ENCODE peak calls at places on chromosomes 3 and 15, in seven cellular contexts. One of them, this sample, is unnamed.

GRCh38 chr3:107241217-107241616 is 136.0 kb upstream of the CCDC54 start:
- DNase-seq in breast epithelium: peak; percentile 61
- DNase-seq in CD8-positive, alpha-beta T cell: no peak
- DNase-seq in left ventricle myocardium inferior: peak; percentile 24
- DNase-seq in A549: peak; percentile 49
- DNase-seq in K562: peak; percentile 11
- DNase-seq in HCT116: peak; percentile 39
- DNase-seq in this sample: no peak

GRCh38 chr15:87416591-87417257 is 839.8 kb downstream of the NTRK3 start:
- DNase-seq in breast epithelium: no peak
- DNase-seq in CD8-positive, alpha-beta T cell: no peak
- DNase-seq in left ventricle myocardium inferior: no peak
- DNase-seq in A549: no peak
- DNase-seq in K562: no peak
- DNase-seq in HCT116: no peak
- DNase-seq in this sample: no peak

GRCh38 chr3:14319654-14320182 is 82.7 kb upstream of the SLC6A6 start:
- DNase-seq in breast epithelium: no peak
- DNase-seq in CD8-positive, alpha-beta T cell: no peak
- DNase-seq in left ventricle myocardium inferior: no peak
- DNase-seq in A549: peak; percentile 89
- DNase-seq in K562: peak; percentile 92
- DNase-seq in HCT116: peak; percentile 77
- DNase-seq in this sample: peak; percentile 23

GRCh38 chr3:50217681-50218080 is 12.6 kb downstream of the SLC38A3 start:
- DNase-seq in breast epithelium: no peak
- DNase-seq in CD8-positive, alpha-beta T cell: no peak
- DNase-seq in left ventricle myocardium inferior: no peak
- DNase-seq in A549: no peak
- DNase-seq in K562: no peak
- DNase-seq in HCT116: no peak
- DNase-seq in this sample: no peak

GRCh38 chr15:68259883-68260282 is 17.7 kb upstream of the FEM1B start:
- DNase-seq in breast epithelium: no peak
- DNase-seq in CD8-positive, alpha-beta T cell: no peak
- DNase-seq in left ventricle myocardium inferior: no peak
- DNase-seq in A549: no peak
- DNase-seq in K562: no peak
- DNase-seq in HCT116: no peak
- DNase-seq in this sample: no peak

GRCh38 chr15:33968224-33968623 is at the start of gene CHRM5:
- DNase-seq in breast epithelium: no peak
- DNase-seq in CD8-positive, alpha-beta T cell: no peak
- DNase-seq in left ventricle myocardium inferior: no peak
- DNase-seq in A549: no peak
- DNase-seq in K562: no peak
- DNase-seq in HCT116: no peak
- DNase-seq in this sample: no peak

GRCh38 chr15:62110000-62110851 is 43.4 kb downstream of the C2CD4A start:
- DNase-seq in breast epithelium: no peak
- DNase-seq in CD8-positive, alpha-beta T cell: no peak
- DNase-seq in left ventricle myocardium inferior: no peak
- DNase-seq in A549: peak; percentile 42
- DNase-seq in K562: no peak
- DNase-seq in HCT116: no peak
- DNase-seq in this sample: no peak

GRCh38 chr15:58240191-58240932 is 102.2 kb downstream of the AQP9 start:
- DNase-seq in breast epithelium: no peak
- DNase-seq in CD8-positive, alpha-beta T cell: no peak
- DNase-seq in left ventricle myocardium inferior: no peak
- DNase-seq in A549: no peak
- DNase-seq in K562: no peak
- DNase-seq in HCT116: no peak
- DNase-seq in this sample: no peak

GRCh38 chr15:22236469-22236868 is 156.1 kb downstream of the OR4M2 start:
- DNase-seq in breast epithelium: no peak
- DNase-seq in CD8-positive, alpha-beta T cell: no peak
- DNase-seq in left ventricle myocardium inferior: no peak
- DNase-seq in A549: no peak
- DNase-seq in K562: no peak
- DNase-seq in HCT116: no peak
- DNase-seq in this sample: no peak
- H3K9me3 ChIP-seq in breast epithelium: no peaks in the 10 kb centered on the region
- H3K9me3 ChIP-seq in CD8-positive, alpha-beta T cell: no peaks in the 10 kb centered on the region
- H3K9me3 ChIP-seq in left ventricle myocardium inferior: peaks cover 14% of the 10 kb centered on the region
- H3K9me3 ChIP-seq in A549: peaks cover 23% of the 10 kb centered on the region
- H3K9me3 ChIP-seq in K562: no peaks in the 10 kb centered on the region
- H3K9me3 ChIP-seq in HCT116: peaks cover 40% of the 10 kb centered on the region
- H3K9me3 ChIP-seq in this sample: peaks cover 85% of the 10 kb centered on the region

DNA sequence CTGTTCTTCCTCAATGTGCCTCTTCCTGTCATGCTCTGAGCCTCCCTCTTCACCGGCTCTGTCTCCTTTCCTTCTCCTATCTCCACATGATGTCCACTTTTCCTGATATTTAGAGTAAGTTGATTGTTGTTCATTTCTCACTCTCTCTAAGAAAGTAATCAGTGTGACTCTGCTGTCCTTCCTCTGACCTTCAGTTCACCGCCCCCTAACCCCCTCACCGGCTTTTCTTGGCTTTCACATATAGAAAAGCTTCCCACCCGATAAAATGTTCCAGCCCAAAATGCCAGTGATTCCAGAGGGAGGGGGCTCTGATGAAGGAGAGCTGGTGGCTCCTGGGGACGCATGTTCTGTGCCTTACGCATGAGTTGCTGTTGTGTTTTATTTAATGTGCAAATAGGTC is 120.5 kb upstream of the ABHD17C start:
- DNase-seq in breast epithelium: no peak
- DNase-seq in CD8-positive, alpha-beta T cell: no peak
- DNase-seq in left ventricle myocardium inferior: no peak
- DNase-seq in A549: no peak
- DNase-seq in K562: no peak
- DNase-seq in HCT116: no peak
- DNase-seq in this sample: no peak
- TF ChIP-seq CTCF in breast epithelium: no peak
- TF ChIP-seq CTCF in CD8-positive, alpha-beta T cell: no peak
- TF ChIP-seq CTCF in left ventricle myocardium inferior: no peak
- TF ChIP-seq CTCF in A549: no peak
- TF ChIP-seq CTCF in K562: no peak
- TF ChIP-seq CTCF in HCT116: no peak
- TF ChIP-seq CTCF in this sample: no peak

GRCh38 chr3:35045106-35045505 is 594.2 kb upstream of the ARPP21 start:
- DNase-seq in breast epithelium: no peak
- DNase-seq in CD8-positive, alpha-beta T cell: no peak
- DNase-seq in left ventricle myocardium inferior: no peak
- DNase-seq in A549: no peak
- DNase-seq in K562: no peak
- DNase-seq in HCT116: no peak
- DNase-seq in this sample: no peak

GRCh38 chr3:35042210-35042960 is 596.9 kb upstream of the ARPP21 start:
- DNase-seq in breast epithelium: no peak
- DNase-seq in CD8-positive, alpha-beta T cell: no peak
- DNase-seq in left ventricle myocardium inferior: no peak
- DNase-seq in A549: no peak
- DNase-seq in K562: no peak
- DNase-seq in HCT116: no peak
- DNase-seq in this sample: no peak

GRCh38 chr3:35043040-35043439 is 596.3 kb upstream of the ARPP21 start:
- DNase-seq in breast epithelium: no peak
- DNase-seq in CD8-positive, alpha-beta T cell: no peak
- DNase-seq in left ventricle myocardium inferior: no peak
- DNase-seq in A549: no peak
- DNase-seq in K562: no peak
- DNase-seq in HCT116: no peak
- DNase-seq in this sample: no peak

GRCh38 chr3:35044185-35044584 is 595.1 kb upstream of the ARPP21 start:
- DNase-seq in breast epithelium: no peak
- DNase-seq in CD8-positive, alpha-beta T cell: no peak
- DNase-seq in left ventricle myocardium inferior: no peak
- DNase-seq in A549: no peak
- DNase-seq in K562: no peak
- DNase-seq in HCT116: no peak
- DNase-seq in this sample: no peak
- H3K4me3 ChIP-seq in breast epithelium: no peak overlapping the region
- H3K4me3 ChIP-seq in CD8-positive, alpha-beta T cell: no peak overlapping the region
- H3K4me3 ChIP-seq in left ventricle myocardium inferior: no peak overlapping the region
- H3K4me3 ChIP-seq in A549: no peak overlapping the region
- H3K4me3 ChIP-seq in K562: no peak overlapping the region
- H3K4me3 ChIP-seq in HCT116: no peak overlapping the region
- H3K4me3 ChIP-seq in this sample: no peak overlapping the region

DNA sequence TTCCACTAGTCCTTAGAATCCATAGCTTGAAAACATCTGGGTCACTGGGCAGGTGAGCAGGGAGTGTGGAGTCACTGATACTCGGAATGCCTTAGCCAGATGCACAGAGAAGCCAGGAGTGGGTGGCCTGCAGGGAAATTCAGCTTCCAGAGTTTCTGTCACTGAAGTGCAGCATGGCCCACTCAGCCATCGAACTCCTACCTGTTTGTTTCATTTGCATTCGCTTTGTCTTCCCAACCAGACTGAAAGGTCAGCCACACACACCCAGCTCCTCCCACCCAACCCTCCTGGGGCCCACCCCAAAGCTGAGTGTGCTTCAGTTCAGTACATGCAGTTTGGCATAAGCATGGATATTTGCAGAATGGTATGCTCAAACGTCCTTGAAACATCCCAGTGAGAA is 124.5 kb upstream of the ATP10A start:
- DNase-seq in breast epithelium: no peak
- DNase-seq in CD8-positive, alpha-beta T cell: no peak
- DNase-seq in left ventricle myocardium inferior: no peak
- DNase-seq in A549: no peak
- DNase-seq in K562: no peak
- DNase-seq in HCT116: no peak
- DNase-seq in this sample: no peak
- H3K9me3 ChIP-seq in breast epithelium: peaks cover 6% of the 10 kb centered on the region
- H3K9me3 ChIP-seq in CD8-positive, alpha-beta T cell: no peaks in the 10 kb centered on the region
- H3K9me3 ChIP-seq in left ventricle myocardium inferior: no peaks in the 10 kb centered on the region
- H3K9me3 ChIP-seq in A549: no peaks in the 10 kb centered on the region
- H3K9me3 ChIP-seq in K562: no peaks in the 10 kb centered on the region
- H3K9me3 ChIP-seq in HCT116: peaks cover 7% of the 10 kb centered on the region
- H3K9me3 ChIP-seq in this sample: peaks cover 8% of the 10 kb centered on the region

This sample was measured in AG04450.